ENCODE peak calls at places on chromosomes 12 and 14, in six cellular contexts. One of them, this sample, is unnamed.
A peak's percentile ranks its signal among the peaks of the same experiment; 100 is the strongest.

GRCh38 chr14:53715390-53715730 is 241.3 kb downstream of the BMP4 start:
- DNase-seq in stimulated activated CD8-positive, alpha-beta memory T cell treated with anti-CD3 and anti-CD28 coated beads, Interleukin-15, amount 100 ng/mL, for 1 hour: no peak
- DNase-seq in AG09309: peak; percentile 14
- DNase-seq in astrocyte of the spinal cord: peak; percentile 76
- DNase-seq in HT-29: peak; percentile 38
- DNase-seq in activated T-cell treated with anti-CD3 and anti-CD28 coated beads, Interleukin-2, amount 50 U/mL, for 48 hours: no peak
- DNase-seq in this sample: no peak

GRCh38 chr12:77777274-77777673 is 53.4 kb upstream of the NAV3 start:
- DNase-seq in stimulated activated CD8-positive, alpha-beta memory T cell treated with anti-CD3 and anti-CD28 coated beads, Interleukin-15, amount 100 ng/mL, for 1 hour: no peak
- DNase-seq in AG09309: no peak
- DNase-seq in astrocyte of the spinal cord: peak; percentile 46
- DNase-seq in HT-29: no peak
- DNase-seq in activated T-cell treated with anti-CD3 and anti-CD28 coated beads, Interleukin-2, amount 50 U/mL, for 48 hours: no peak
- DNase-seq in this sample: no peak

GRCh38 chr12:116125981-116126566 is 151.4 kb downstream of the MED13L start:
- DNase-seq in stimulated activated CD8-positive, alpha-beta memory T cell treated with anti-CD3 and anti-CD28 coated beads, Interleukin-15, amount 100 ng/mL, for 1 hour: no peak
- DNase-seq in AG09309: no peak
- DNase-seq in astrocyte of the spinal cord: no peak
- DNase-seq in HT-29: no peak
- DNase-seq in activated T-cell treated with anti-CD3 and anti-CD28 coated beads, Interleukin-2, amount 50 U/mL, for 48 hours: no peak
- DNase-seq in this sample: no peak

GRCh38 chr12:107530706-107531105 is 154.9 kb upstream of the PWP1 start:
- DNase-seq in stimulated activated CD8-positive, alpha-beta memory T cell treated with anti-CD3 and anti-CD28 coated beads, Interleukin-15, amount 100 ng/mL, for 1 hour: no peak
- DNase-seq in AG09309: no peak
- DNase-seq in astrocyte of the spinal cord: no peak
- DNase-seq in HT-29: no peak
- DNase-seq in activated T-cell treated with anti-CD3 and anti-CD28 coated beads, Interleukin-2, amount 50 U/mL, for 48 hours: no peak
- DNase-seq in this sample: no peak

GRCh38 chr14:83923836-83924235 is 1606.1 kb upstream of the FLRT2 start:
- DNase-seq in stimulated activated CD8-positive, alpha-beta memory T cell treated with anti-CD3 and anti-CD28 coated beads, Interleukin-15, amount 100 ng/mL, for 1 hour: no peak
- DNase-seq in AG09309: no peak
- DNase-seq in astrocyte of the spinal cord: no peak
- DNase-seq in HT-29: no peak
- DNase-seq in activated T-cell treated with anti-CD3 and anti-CD28 coated beads, Interleukin-2, amount 50 U/mL, for 48 hours: no peak
- DNase-seq in this sample: no peak

GRCh38 chr14:93997082-93997481 is at the start of gene CCDC197:
- DNase-seq in stimulated activated CD8-positive, alpha-beta memory T cell treated with anti-CD3 and anti-CD28 coated beads, Interleukin-15, amount 100 ng/mL, for 1 hour: no peak
- DNase-seq in AG09309: no peak
- DNase-seq in astrocyte of the spinal cord: no peak
- DNase-seq in HT-29: no peak
- DNase-seq in activated T-cell treated with anti-CD3 and anti-CD28 coated beads, Interleukin-2, amount 50 U/mL, for 48 hours: peak; percentile 56
- DNase-seq in this sample: no peak

GRCh38 chr14:23361320-23361719 is 3.7 kb downstream of the EFS start:
- DNase-seq in stimulated activated CD8-positive, alpha-beta memory T cell treated with anti-CD3 and anti-CD28 coated beads, Interleukin-15, amount 100 ng/mL, for 1 hour: no peak
- DNase-seq in AG09309: peak; percentile 23
- DNase-seq in astrocyte of the spinal cord: peak; percentile 54
- DNase-seq in HT-29: no peak
- DNase-seq in activated T-cell treated with anti-CD3 and anti-CD28 coated beads, Interleukin-2, amount 50 U/mL, for 48 hours: no peak
- DNase-seq in this sample: no peak

GRCh38 chr12:12443482-12443881 is 86.6 kb downstream of the BORCS5 start:
- DNase-seq in stimulated activated CD8-positive, alpha-beta memory T cell treated with anti-CD3 and anti-CD28 coated beads, Interleukin-15, amount 100 ng/mL, for 1 hour: no peak
- DNase-seq in AG09309: no peak
- DNase-seq in astrocyte of the spinal cord: peak; percentile 36
- DNase-seq in HT-29: no peak
- DNase-seq in activated T-cell treated with anti-CD3 and anti-CD28 coated beads, Interleukin-2, amount 50 U/mL, for 48 hours: no peak
- DNase-seq in this sample: peak; percentile 76

GRCh38 chr12:127260959-127261358 is 1006.0 kb upstream of the TMEM132C start:
- DNase-seq in stimulated activated CD8-positive, alpha-beta memory T cell treated with anti-CD3 and anti-CD28 coated beads, Interleukin-15, amount 100 ng/mL, for 1 hour: no peak
- DNase-seq in AG09309: no peak
- DNase-seq in astrocyte of the spinal cord: no peak
- DNase-seq in HT-29: no peak
- DNase-seq in activated T-cell treated with anti-CD3 and anti-CD28 coated beads, Interleukin-2, amount 50 U/mL, for 48 hours: no peak
- DNase-seq in this sample: no peak

GRCh38 chr12:110233212-110233903 is 47.7 kb upstream of the ATP2A2 start:
- DNase-seq in stimulated activated CD8-positive, alpha-beta memory T cell treated with anti-CD3 and anti-CD28 coated beads, Interleukin-15, amount 100 ng/mL, for 1 hour: no peak
- DNase-seq in AG09309: no peak
- DNase-seq in astrocyte of the spinal cord: no peak
- DNase-seq in HT-29: no peak
- DNase-seq in activated T-cell treated with anti-CD3 and anti-CD28 coated beads, Interleukin-2, amount 50 U/mL, for 48 hours: no peak
- DNase-seq in this sample: no peak

GRCh38 chr14:103416916-103417315 is 31.7 kb downstream of the MARK3 start:
- DNase-seq in stimulated activated CD8-positive, alpha-beta memory T cell treated with anti-CD3 and anti-CD28 coated beads, Interleukin-15, amount 100 ng/mL, for 1 hour: no peak
- DNase-seq in AG09309: no peak
- DNase-seq in astrocyte of the spinal cord: no peak
- DNase-seq in HT-29: no peak
- DNase-seq in activated T-cell treated with anti-CD3 and anti-CD28 coated beads, Interleukin-2, amount 50 U/mL, for 48 hours: no peak
- DNase-seq in this sample: no peak

GRCh38 chr12:21766403-21766802 is 8.1 kb downstream of the KCNJ8 start:
- DNase-seq in stimulated activated CD8-positive, alpha-beta memory T cell treated with anti-CD3 and anti-CD28 coated beads, Interleukin-15, amount 100 ng/mL, for 1 hour: no peak
- DNase-seq in AG09309: no peak
- DNase-seq in astrocyte of the spinal cord: no peak
- DNase-seq in HT-29: no peak
- DNase-seq in activated T-cell treated with anti-CD3 and anti-CD28 coated beads, Interleukin-2, amount 50 U/mL, for 48 hours: no peak
- DNase-seq in this sample: no peak

GRCh38 chr12:104182144-104182543 is 33.4 kb upstream of the TXNRD1 start:
- DNase-seq in stimulated activated CD8-positive, alpha-beta memory T cell treated with anti-CD3 and anti-CD28 coated beads, Interleukin-15, amount 100 ng/mL, for 1 hour: no peak
- DNase-seq in AG09309: peak; percentile 89
- DNase-seq in astrocyte of the spinal cord: peak; percentile 82
- DNase-seq in HT-29: no peak
- DNase-seq in activated T-cell treated with anti-CD3 and anti-CD28 coated beads, Interleukin-2, amount 50 U/mL, for 48 hours: no peak
- DNase-seq in this sample: no peak

GRCh38 chr14:55332654-55333570 is 61.7 kb downstream of the FBXO34 start:
- DNase-seq in stimulated activated CD8-positive, alpha-beta memory T cell treated with anti-CD3 and anti-CD28 coated beads, Interleukin-15, amount 100 ng/mL, for 1 hour: no peak
- DNase-seq in AG09309: no peak
- DNase-seq in astrocyte of the spinal cord: peak; percentile 51
- DNase-seq in HT-29: peak; percentile 19
- DNase-seq in activated T-cell treated with anti-CD3 and anti-CD28 coated beads, Interleukin-2, amount 50 U/mL, for 48 hours: no peak
- DNase-seq in this sample: no peak

GRCh38 chr12:52004042-52004648 is 2.6 kb upstream of the TAMALIN start:
- DNase-seq in stimulated activated CD8-positive, alpha-beta memory T cell treated with anti-CD3 and anti-CD28 coated beads, Interleukin-15, amount 100 ng/mL, for 1 hour: no peak
- DNase-seq in AG09309: no peak
- DNase-seq in astrocyte of the spinal cord: peak; percentile 44
- DNase-seq in HT-29: peak; percentile 75
- DNase-seq in activated T-cell treated with anti-CD3 and anti-CD28 coated beads, Interleukin-2, amount 50 U/mL, for 48 hours: no peak
- DNase-seq in this sample: no peak

GRCh38 chr14:95497561-95498011 is 18.9 kb downstream of the SYNE3 start:
- DNase-seq in stimulated activated CD8-positive, alpha-beta memory T cell treated with anti-CD3 and anti-CD28 coated beads, Interleukin-15, amount 100 ng/mL, for 1 hour: no peak
- DNase-seq in AG09309: no peak
- DNase-seq in astrocyte of the spinal cord: no peak
- DNase-seq in HT-29: no peak
- DNase-seq in activated T-cell treated with anti-CD3 and anti-CD28 coated beads, Interleukin-2, amount 50 U/mL, for 48 hours: no peak
- DNase-seq in this sample: no peak

GRCh38 chr12:102753802-102754201 is 163.2 kb downstream of the PAH start:
- DNase-seq in stimulated activated CD8-positive, alpha-beta memory T cell treated with anti-CD3 and anti-CD28 coated beads, Interleukin-15, amount 100 ng/mL, for 1 hour: no peak
- DNase-seq in AG09309: no peak
- DNase-seq in astrocyte of the spinal cord: no peak
- DNase-seq in HT-29: no peak
- DNase-seq in activated T-cell treated with anti-CD3 and anti-CD28 coated beads, Interleukin-2, amount 50 U/mL, for 48 hours: no peak
- DNase-seq in this sample: no peak

GRCh38 chr14:21308132-21308478 is 28.2 kb downstream of the RPGRIP1 start:
- DNase-seq in stimulated activated CD8-positive, alpha-beta memory T cell treated with anti-CD3 and anti-CD28 coated beads, Interleukin-15, amount 100 ng/mL, for 1 hour: no peak
- DNase-seq in AG09309: no peak
- DNase-seq in astrocyte of the spinal cord: no peak
- DNase-seq in HT-29: peak; percentile 49
- DNase-seq in activated T-cell treated with anti-CD3 and anti-CD28 coated beads, Interleukin-2, amount 50 U/mL, for 48 hours: no peak
- DNase-seq in this sample: peak; percentile 95

GRCh38 chr12:5254703-5255102 is 177.2 kb upstream of the NTF3 start:
- DNase-seq in stimulated activated CD8-positive, alpha-beta memory T cell treated with anti-CD3 and anti-CD28 coated beads, Interleukin-15, amount 100 ng/mL, for 1 hour: no peak
- DNase-seq in AG09309: no peak
- DNase-seq in astrocyte of the spinal cord: peak; percentile 36
- DNase-seq in HT-29: no peak
- DNase-seq in activated T-cell treated with anti-CD3 and anti-CD28 coated beads, Interleukin-2, amount 50 U/mL, for 48 hours: no peak
- DNase-seq in this sample: no peak

GRCh38 chr12:20883288-20883687 is 72.8 kb downstream of the SLCO1B3 start:
- DNase-seq in stimulated activated CD8-positive, alpha-beta memory T cell treated with anti-CD3 and anti-CD28 coated beads, Interleukin-15, amount 100 ng/mL, for 1 hour: no peak
- DNase-seq in AG09309: no peak
- DNase-seq in astrocyte of the spinal cord: peak; percentile 16
- DNase-seq in HT-29: peak; percentile 33
- DNase-seq in activated T-cell treated with anti-CD3 and anti-CD28 coated beads, Interleukin-2, amount 50 U/mL, for 48 hours: no peak
- DNase-seq in this sample: peak; percentile 72

GRCh38 chr12:54371328-54372112 is 7.2 kb upstream of the GPR84 start:
- DNase-seq in stimulated activated CD8-positive, alpha-beta memory T cell treated with anti-CD3 and anti-CD28 coated beads, Interleukin-15, amount 100 ng/mL, for 1 hour: no peak
- DNase-seq in AG09309: no peak
- DNase-seq in astrocyte of the spinal cord: no peak
- DNase-seq in HT-29: no peak
- DNase-seq in activated T-cell treated with anti-CD3 and anti-CD28 coated beads, Interleukin-2, amount 50 U/mL, for 48 hours: no peak
- DNase-seq in this sample: no peak

GRCh38 chr12:118436002-118436724 is 59.8 kb downstream of the SUDS3 start:
- DNase-seq in stimulated activated CD8-positive, alpha-beta memory T cell treated with anti-CD3 and anti-CD28 coated beads, Interleukin-15, amount 100 ng/mL, for 1 hour: no peak
- DNase-seq in AG09309: no peak
- DNase-seq in astrocyte of the spinal cord: no peak
- DNase-seq in HT-29: peak; percentile 46
- DNase-seq in activated T-cell treated with anti-CD3 and anti-CD28 coated beads, Interleukin-2, amount 50 U/mL, for 48 hours: no peak
- DNase-seq in this sample: no peak

GRCh38 chr14:88258026-88258425 is 65.0 kb downstream of the KCNK10 start:
- DNase-seq in stimulated activated CD8-positive, alpha-beta memory T cell treated with anti-CD3 and anti-CD28 coated beads, Interleukin-15, amount 100 ng/mL, for 1 hour: no peak
- DNase-seq in AG09309: no peak
- DNase-seq in astrocyte of the spinal cord: no peak
- DNase-seq in HT-29: no peak
- DNase-seq in activated T-cell treated with anti-CD3 and anti-CD28 coated beads, Interleukin-2, amount 50 U/mL, for 48 hours: no peak
- DNase-seq in this sample: no peak

GRCh38 chr12:50505386-50505827 is 622 bp downstream of the DIP2B start:
- DNase-seq in stimulated activated CD8-positive, alpha-beta memory T cell treated with anti-CD3 and anti-CD28 coated beads, Interleukin-15, amount 100 ng/mL, for 1 hour: no peak
- DNase-seq in AG09309: no peak
- DNase-seq in astrocyte of the spinal cord: peak; percentile 23
- DNase-seq in HT-29: peak; percentile 42
- DNase-seq in activated T-cell treated with anti-CD3 and anti-CD28 coated beads, Interleukin-2, amount 50 U/mL, for 48 hours: no peak
- DNase-seq in this sample: no peak

GRCh38 chr12:124684496-124684895 is 117.1 kb upstream of the NCOR2 start:
- DNase-seq in stimulated activated CD8-positive, alpha-beta memory T cell treated with anti-CD3 and anti-CD28 coated beads, Interleukin-15, amount 100 ng/mL, for 1 hour: no peak
- DNase-seq in AG09309: no peak
- DNase-seq in astrocyte of the spinal cord: no peak
- DNase-seq in HT-29: peak; percentile 70
- DNase-seq in activated T-cell treated with anti-CD3 and anti-CD28 coated beads, Interleukin-2, amount 50 U/mL, for 48 hours: no peak
- DNase-seq in this sample: no peak

GRCh38 chr12:48618541-48618940 is 48.7 kb upstream of the LALBA start:
- DNase-seq in stimulated activated CD8-positive, alpha-beta memory T cell treated with anti-CD3 and anti-CD28 coated beads, Interleukin-15, amount 100 ng/mL, for 1 hour: peak; percentile 55
- DNase-seq in AG09309: peak; percentile 29
- DNase-seq in astrocyte of the spinal cord: peak; percentile 68
- DNase-seq in HT-29: peak; percentile 92
- DNase-seq in activated T-cell treated with anti-CD3 and anti-CD28 coated beads, Interleukin-2, amount 50 U/mL, for 48 hours: peak; percentile 83
- DNase-seq in this sample: peak; percentile 46

GRCh38 chr14:89198544-89199329 is 218.3 kb downstream of the FOXN3 start:
- DNase-seq in stimulated activated CD8-positive, alpha-beta memory T cell treated with anti-CD3 and anti-CD28 coated beads, Interleukin-15, amount 100 ng/mL, for 1 hour: no peak
- DNase-seq in AG09309: no peak
- DNase-seq in astrocyte of the spinal cord: peak; percentile 49
- DNase-seq in HT-29: no peak
- DNase-seq in activated T-cell treated with anti-CD3 and anti-CD28 coated beads, Interleukin-2, amount 50 U/mL, for 48 hours: no peak
- DNase-seq in this sample: no peak

GRCh38 chr14:86787782-86788181 is 1205.2 kb downstream of the GALC start:
- DNase-seq in stimulated activated CD8-positive, alpha-beta memory T cell treated with anti-CD3 and anti-CD28 coated beads, Interleukin-15, amount 100 ng/mL, for 1 hour: no peak
- DNase-seq in AG09309: no peak
- DNase-seq in astrocyte of the spinal cord: peak; percentile 34
- DNase-seq in HT-29: no peak
- DNase-seq in activated T-cell treated with anti-CD3 and anti-CD28 coated beads, Interleukin-2, amount 50 U/mL, for 48 hours: no peak
- DNase-seq in this sample: no peak

GRCh38 chr12:53976823-53977595 is 2.3 kb upstream of the HOTAIR start:
- DNase-seq in stimulated activated CD8-positive, alpha-beta memory T cell treated with anti-CD3 and anti-CD28 coated beads, Interleukin-15, amount 100 ng/mL, for 1 hour: no peak
- DNase-seq in AG09309: no peak
- DNase-seq in astrocyte of the spinal cord: no peak
- DNase-seq in HT-29: no peak
- DNase-seq in activated T-cell treated with anti-CD3 and anti-CD28 coated beads, Interleukin-2, amount 50 U/mL, for 48 hours: no peak
- DNase-seq in this sample: no peak

GRCh38 chr14:61260939-61261776 is 20.0 kb downstream of the TMEM30B start:
- DNase-seq in stimulated activated CD8-positive, alpha-beta memory T cell treated with anti-CD3 and anti-CD28 coated beads, Interleukin-15, amount 100 ng/mL, for 1 hour: no peak
- DNase-seq in AG09309: peak; percentile 78
- DNase-seq in astrocyte of the spinal cord: peak; percentile 85
- DNase-seq in HT-29: no peak
- DNase-seq in activated T-cell treated with anti-CD3 and anti-CD28 coated beads, Interleukin-2, amount 50 U/mL, for 48 hours: no peak
- DNase-seq in this sample: no peak

GRCh38 chr12:114562654-114563053 is 121.3 kb downstream of the TBX3 start:
- DNase-seq in stimulated activated CD8-positive, alpha-beta memory T cell treated with anti-CD3 and anti-CD28 coated beads, Interleukin-15, amount 100 ng/mL, for 1 hour: no peak
- DNase-seq in AG09309: no peak
- DNase-seq in astrocyte of the spinal cord: no peak
- DNase-seq in HT-29: no peak
- DNase-seq in activated T-cell treated with anti-CD3 and anti-CD28 coated beads, Interleukin-2, amount 50 U/mL, for 48 hours: no peak
- DNase-seq in this sample: no peak

This sample was measured in LNCaP clone FGC.